ENCODE peak calls at places on chromosome X, in ten cellular contexts. N, I, Y, P, G, S, U, Q, M and R are unnamed samples.
A peak's percentile ranks its signal among the peaks of the same experiment; 100 is the strongest.

GRCh38 chrX:105870465-105870864 is 48.1 kb downstream of the NRK start:
- DNase-seq in N (no peak), I (no peak), Y (no peak), P (no peak), G (no peak), S (no peak), U (no peak), Q (no peak), M (no peak), R (no peak)

GRCh38 chrX:83658731-83659130 is 150.6 kb downstream of the POU3F4 start:
- DNase-seq in N (no peak), I (peak; percentile 1), Y (no peak), P (no peak), G (no peak), S (no peak), U (no peak), Q (no peak), M (no peak), R (no peak)

GRCh38 chrX:40392599-40392998 is 188.2 kb upstream of the ATP6AP2 start:
- DNase-seq in N (no peak), I (no peak), Y (no peak), P (no peak), G (no peak), S (no peak), U (no peak), Q (no peak), M (no peak), R (no peak)

GRCh38 chrX:12076046-12076445 is 62.2 kb upstream of the FRMPD4 start:
- DNase-seq in N (peak; percentile 18), I (no peak), Y (no peak), P (no peak), G (no peak), S (no peak), U (no peak), Q (no peak), M (peak; percentile 5), R (no peak)

GRCh38 chrX:101999644-102000539 is 68.1 kb upstream of the ZMAT1 start:
- DNase-seq in N (no peak), I (no peak), Y (no peak), P (no peak), G (no peak), S (no peak), U (no peak), Q (no peak), M (no peak), R (no peak)

GRCh38 chrX:39487166-39488006 is 610.4 kb downstream of the BCOR start:
- DNase-seq in N (no peak), I (no peak), Y (no peak), P (no peak), G (no peak), S (no peak), U (no peak), Q (no peak), M (no peak), R (no peak)

GRCh38 chrX:7019555-7019954 is 128.0 kb upstream of the STS start:
- DNase-seq in N (no peak), I (no peak), Y (no peak), P (no peak), G (no peak), S (no peak), U (no peak), Q (no peak), M (no peak), R (no peak)

GRCh38 chrX:104913348-104913747 is 307.1 kb downstream of the TEX13A start:
- DNase-seq in N (no peak), I (no peak), Y (no peak), P (no peak), G (no peak), S (no peak), U (no peak), Q (no peak), M (peak; percentile 12), R (no peak)

GRCh38 chrX:153804621-153805020 is 10.2 kb downstream of the SSR4 start:
- DNase-seq in N (no peak), I (no peak), Y (no peak), P (no peak), G (no peak), S (peak; percentile 9), U (no peak), Q (no peak), M (no peak), R (no peak)
- H3K9me3 ChIP-seq in N (peaks cover 4% of the 10 kb centered on the region), I (no peaks in the 10 kb centered on the region), Y (no peaks in the 10 kb centered on the region), P (no peaks in the 10 kb centered on the region), G (no peaks in the 10 kb centered on the region), S (no peaks in the 10 kb centered on the region), U (no peaks in the 10 kb centered on the region), Q (no peaks in the 10 kb centered on the region), M (no peaks in the 10 kb centered on the region), R (no peaks in the 10 kb centered on the region)

GRCh38 chrX:24874604-24875247 is 141.0 kb downstream of the ARX start:
- DNase-seq in N (no peak), I (no peak), Y (no peak), P (no peak), G (no peak), S (no peak), U (no peak), Q (no peak), M (no peak), R (no peak)

GRCh38 chrX:24876782-24877315 is 138.9 kb downstream of the ARX start:
- DNase-seq in N (no peak), I (no peak), Y (no peak), P (no peak), G (no peak), S (no peak), U (no peak), Q (no peak), M (no peak), R (no peak)

GRCh38 chrX:24879679-24880078 is 136.1 kb downstream of the ARX start:
- DNase-seq in N (no peak), I (no peak), Y (no peak), P (no peak), G (no peak), S (no peak), U (no peak), Q (no peak), M (no peak), R (no peak)

DNA sequence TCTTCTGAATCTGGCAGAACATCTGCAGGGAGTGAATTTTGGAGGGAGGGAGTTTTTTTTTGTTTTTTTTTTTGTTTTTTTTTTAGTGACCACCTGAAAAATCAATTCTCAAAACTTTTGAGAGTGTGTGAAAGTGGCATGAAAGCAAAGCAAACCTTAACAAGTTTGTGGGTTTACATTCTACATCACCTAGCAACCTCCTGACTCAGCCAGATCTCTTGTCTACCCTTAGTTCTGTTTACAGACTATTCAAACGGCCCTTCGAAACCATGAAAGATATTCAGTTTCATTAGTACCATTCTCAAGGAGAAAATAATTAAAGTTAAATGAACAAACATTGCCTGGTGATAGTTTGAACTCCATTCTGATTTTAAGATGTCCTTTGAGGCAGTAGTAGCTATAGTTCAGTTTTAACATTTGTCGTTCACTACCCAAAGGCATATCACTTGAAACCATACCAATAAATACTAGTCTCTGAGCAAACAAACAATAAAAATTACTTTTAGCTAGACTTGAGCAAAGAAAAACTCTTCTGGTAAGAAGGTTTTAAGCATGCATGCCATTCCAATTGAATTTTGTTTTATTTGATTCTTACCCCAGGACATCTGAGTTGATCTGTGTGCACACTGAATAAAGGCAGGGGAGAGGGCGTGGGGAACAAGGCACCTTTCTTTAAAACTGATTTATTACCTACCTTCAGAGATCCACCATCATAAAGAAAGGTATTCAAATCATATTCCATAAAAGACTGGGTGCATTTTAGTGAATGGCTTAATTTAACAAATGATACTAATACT is 137.7 kb downstream of the ARX start:
- DNase-seq in N (peak; percentile 45), I (peak; percentile 7), Y (no peak), P (no peak), G (no peak), S (no peak), U (no peak), Q (no peak), M (peak; percentile 40), R (no peak)
- TF ChIP-seq CTCF in N (no peak), I (no peak), Y (no peak), P (no peak), G (no peak), S (no peak), U (no peak), Q (no peak), M (no peak), R (no peak)

GRCh38 chrX:55716937-55717336 is 612 bp upstream of the RRAGB start:
- DNase-seq in N (no peak), I (no peak), Y (no peak), P (no peak), G (no peak), S (no peak), U (no peak), Q (no peak), M (no peak), R (no peak)

GRCh38 chrX:55715847-55716246 is 1.7 kb upstream of the RRAGB start:
- DNase-seq in N (no peak), I (no peak), Y (no peak), P (no peak), G (peak; percentile 6), S (no peak), U (no peak), Q (no peak), M (no peak), R (no peak)

GRCh38 chrX:55710701-55711100 is 6.8 kb upstream of the RRAGB start:
- DNase-seq in N (no peak), I (no peak), Y (no peak), P (no peak), G (no peak), S (no peak), U (no peak), Q (no peak), M (peak; percentile 48), R (peak; percentile 8)

GRCh38 chrX:55714111-55714510 is 3.4 kb upstream of the RRAGB start:
- DNase-seq in N (no peak), I (no peak), Y (no peak), P (no peak), G (no peak), S (no peak), U (no peak), Q (no peak), M (no peak), R (no peak)

DNA sequence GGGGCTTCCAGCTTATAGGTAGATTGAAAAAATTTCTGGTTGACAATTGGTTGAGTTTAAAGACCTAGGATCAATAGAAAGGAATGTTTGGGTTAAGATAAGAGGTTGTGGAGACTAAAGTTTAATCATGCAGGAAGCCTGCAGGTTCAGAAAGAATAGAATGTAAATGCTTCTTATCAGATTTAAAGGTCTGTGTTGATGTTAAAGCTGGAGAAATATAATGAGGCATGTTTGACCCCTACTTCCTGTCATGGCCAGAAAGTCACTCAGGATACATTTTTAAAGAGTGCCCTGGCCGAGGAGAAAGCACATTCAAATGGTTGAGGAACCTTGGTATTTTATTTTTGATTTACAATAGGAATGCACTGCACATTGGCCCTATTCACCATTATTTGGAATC is 3.9 kb upstream of the RRAGB start:
- DNase-seq in N (no peak), I (no peak), Y (no peak), P (no peak), G (no peak), S (no peak), U (no peak), Q (no peak), M (no peak), R (no peak)
- H3K9me3 ChIP-seq in N (no peaks in the 10 kb centered on the region), I (no peaks in the 10 kb centered on the region), Y (no peaks in the 10 kb centered on the region), P (no peaks in the 10 kb centered on the region), G (peaks cover 5% of the 10 kb centered on the region), S (no peaks in the 10 kb centered on the region), U (peaks cover 1% of the 10 kb centered on the region), Q (peaks cover 3% of the 10 kb centered on the region), M (no peaks in the 10 kb centered on the region), R (peaks cover 22% of the 10 kb centered on the region)

GRCh38 chrX:154728791-154729190 is 22.1 kb downstream of the GAB3 start:
- DNase-seq in N (no peak), I (no peak), Y (no peak), P (no peak), G (no peak), S (no peak), U (no peak), Q (no peak), M (no peak), R (no peak)

GRCh38 chrX:154721155-154721554 is 29.7 kb downstream of the GAB3 start:
- DNase-seq in N (no peak), I (no peak), Y (no peak), P (no peak), G (no peak), S (no peak), U (no peak), Q (no peak), M (no peak), R (no peak)

GRCh38 chrX:154729439-154729838 is 21.4 kb downstream of the GAB3 start:
- DNase-seq in N (no peak), I (no peak), Y (no peak), P (no peak), G (no peak), S (no peak), U (no peak), Q (no peak), M (no peak), R (no peak)

GRCh38 chrX:154727418-154728323 is 23.2 kb downstream of the GAB3 start:
- DNase-seq in N (peak; percentile 77), I (no peak), Y (no peak), P (no peak), G (no peak), S (peak; percentile 41), U (peak; percentile 51), Q (no peak), M (peak; percentile 77), R (peak; percentile 72)

DNA sequence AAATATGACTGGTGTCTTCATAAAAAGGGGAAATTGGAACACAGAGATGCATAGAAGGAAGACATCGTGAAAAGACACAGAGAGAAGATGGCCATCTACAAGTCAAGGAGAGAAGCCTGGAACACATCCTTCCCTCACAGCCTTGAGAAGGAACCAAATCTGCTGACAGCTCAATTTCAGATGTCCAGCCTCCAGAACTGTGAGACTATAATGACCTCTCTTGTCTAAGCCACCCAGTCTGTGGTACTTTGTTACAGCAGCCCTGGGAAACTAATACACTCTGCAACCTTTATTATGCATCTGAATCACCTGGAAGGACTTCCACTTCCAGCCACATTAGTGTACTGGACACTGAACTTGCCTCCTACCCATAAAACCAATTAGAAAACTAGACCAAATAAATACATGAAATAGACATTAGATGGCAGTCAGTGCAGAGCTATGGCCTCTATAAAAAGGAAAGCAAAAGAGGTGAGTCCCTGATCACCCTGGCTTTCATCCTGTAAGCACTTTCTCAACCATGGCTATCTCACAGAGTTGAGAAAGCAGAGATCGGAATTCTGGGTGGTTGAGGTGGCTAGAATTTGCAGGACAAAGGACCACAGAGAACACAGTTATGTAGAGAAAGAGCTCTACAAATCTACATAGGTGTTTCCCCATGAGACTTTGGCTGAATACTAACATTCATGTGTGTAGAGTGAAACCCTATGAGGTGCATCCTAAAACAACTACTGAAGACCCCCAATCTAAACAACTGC is 25.7 kb downstream of the GAB3 start:
- DNase-seq in N (no peak), I (no peak), Y (no peak), P (no peak), G (no peak), S (no peak), U (no peak), Q (no peak), M (no peak), R (no peak)
- TF ChIP-seq CTCF in N (no peak), I (no peak), Y (peak; percentile 17), P (no peak), G (no peak), S (no peak), U (no peak), Q (no peak), M (no peak), R (no peak)